ENCODE peak calls at places on chromosome 13, in nine cellular contexts. K is HFF-Myc, Q is PC-9, F is IMR-90, E is mucosa of descending colon, B is lower leg skin, I is pancreas, X is heart right ventricle, Y is ovary. H is an unnamed sample.

GRCh38 chr13:30652746-30653145 is 35.0 kb downstream of the USPL1 start:
- DNase-seq in F (no peak), Q (no peak), K (no peak), B (no peak), E (no peak), X (no peak), Y (no peak), I (no peak), H (no peak)

GRCh38 chr13:60398949-60399589 is 2.0 kb downstream of the TDRD3 start:
- DNase-seq in F (peak; percentile 43), E (no peak), B (no peak), K (no peak), I (no peak), Y (no peak), Q (no peak), X (no peak), H (no peak)

GRCh38 chr13:66492479-66492878 is 737.7 kb downstream of the PCDH9 start:
- DNase-seq in E (no peak), X (no peak), I (no peak), K (no peak), F (no peak), Q (no peak), B (no peak), Y (no peak), H (peak; percentile 1)

GRCh38 chr13:82480415-82480814 is 1401.9 kb downstream of the SLITRK1 start:
- DNase-seq in Q (no peak), B (no peak), F (no peak), E (no peak), I (no peak), X (no peak), Y (no peak), K (no peak), H (no peak)

GRCh38 chr13:87122551-87122950 is 548.6 kb upstream of the SLITRK5 start:
- DNase-seq in X (no peak), Q (no peak), I (no peak), K (no peak), F (peak; percentile 68), B (no peak), Y (no peak), E (no peak), H (no peak)

GRCh38 chr13:99135591-99135990 is 65.1 kb upstream of the UBAC2 start:
- DNase-seq in Y (no peak), F (no peak), I (no peak), B (no peak), K (no peak), Q (peak; percentile 31), X (no peak), E (no peak), H (no peak)

GRCh38 chr13:98804336-98804855 is 51.9 kb upstream of the SLC15A1 start:
- DNase-seq in I (no peak), K (no peak), F (no peak), X (no peak), E (no peak), B (no peak), Q (no peak), Y (no peak), H (no peak)

GRCh38 chr13:93079294-93079693 is 147.3 kb upstream of the GPC6 start:
- DNase-seq in I (no peak), X (no peak), K (no peak), Q (no peak), B (no peak), F (peak; percentile 64), Y (no peak), E (no peak), H (no peak)

GRCh38 chr13:35512271-35512920 is 35.9 kb upstream of the MAB21L1 start:
- DNase-seq in I (no peak), Q (no peak), B (no peak), Y (peak; percentile 43), F (peak; percentile 90), K (peak; percentile 66), E (no peak), X (no peak), H (no peak)

GRCh38 chr13:71412231-71412630 is 454.8 kb downstream of the DACH1 start:
- DNase-seq in E (no peak), Y (no peak), Q (no peak), I (no peak), F (no peak), X (no peak), K (no peak), B (no peak), H (no peak)

GRCh38 chr13:42762251-42762650 is 19.1 kb upstream of the FAM216B start:
- DNase-seq in K (no peak), F (peak; percentile 54), E (no peak), I (no peak), B (no peak), X (no peak), Y (no peak), Q (no peak), H (no peak)

GRCh38 chr13:36069881-36070366 is 61.3 kb downstream of the DCLK1 start:
- DNase-seq in K (no peak), Q (no peak), I (no peak), X (no peak), Y (no peak), E (no peak), F (no peak), B (peak; percentile 41), H (no peak)

GRCh38 chr13:72680353-72680752 is 47.1 kb downstream of the MZT1 start:
- DNase-seq in X (no peak), B (no peak), K (no peak), E (no peak), F (no peak), Q (no peak), I (no peak), Y (no peak), H (no peak)

GRCh38 chr13:45398862-45399261 is 19.3 kb downstream of the SLC25A30 start:
- DNase-seq in I (no peak), K (no peak), E (no peak), F (no peak), B (no peak), Y (no peak), Q (no peak), X (no peak), H (no peak)

GRCh38 chr13:31962661-31963345 is 68.8 kb upstream of the FRY start:
- DNase-seq in E (no peak), B (no peak), X (no peak), Y (no peak), Q (no peak), K (no peak), F (peak; percentile 50), I (no peak), H (no peak)

GRCh38 chr13:101258071-101258470 is 158.2 kb downstream of the NALCN start:
- DNase-seq in I (no peak), B (no peak), K (peak; percentile 65), X (no peak), F (peak; percentile 86), E (no peak), Q (peak; percentile 98), Y (no peak), H (no peak)

GRCh38 chr13:95918860-95919259 is 134.3 kb downstream of the UGGT2 start:
- DNase-seq in X (no peak), K (no peak), I (no peak), F (no peak), Y (no peak), E (no peak), Q (no peak), B (no peak), H (no peak)

GRCh38 chr13:27712421-27712820 is 79.9 kb upstream of the GSX1 start:
- DNase-seq in F (no peak), E (no peak), I (no peak), Y (no peak), X (peak; percentile 17), K (no peak), Q (no peak), B (no peak), H (no peak)

GRCh38 chr13:111161601-111162600 is 46.8 kb downstream of the ARHGEF7 start:
- DNase-seq in Y (no peak), K (no peak), F (no peak), I (no peak), X (no peak), B (no peak), Q (peak; percentile 22), E (no peak), H (no peak)
- H3K4me3 ChIP-seq in Y (no peak overlapping the region), K (no peak overlapping the region), F (no peak overlapping the region), I (no peak overlapping the region), X (no peak overlapping the region), B (no peak overlapping the region), Q (no peak overlapping the region), E (no peak overlapping the region), H (no peak overlapping the region)

GRCh38 chr13:107374038-107374437 is 806.1 kb upstream of the ARGLU1 start:
- DNase-seq in K (no peak), E (no peak), Q (no peak), F (peak; percentile 83), Y (no peak), B (no peak), I (no peak), X (no peak), H (no peak)

GRCh38 chr13:107375701-107376350 is 807.9 kb upstream of the ARGLU1 start:
- DNase-seq in X (no peak), B (no peak), I (no peak), Y (no peak), E (no peak), Q (no peak), F (no peak), K (no peak), H (no peak)

GRCh38 chr13:107370036-107370785 is 802.3 kb upstream of the ARGLU1 start:
- DNase-seq in X (no peak), Y (no peak), B (no peak), Q (no peak), I (no peak), F (peak; percentile 90), E (no peak), K (no peak), H (no peak)

GRCh38 chr13:107376393-107377085 is 808.6 kb upstream of the ARGLU1 start:
- DNase-seq in Q (no peak), X (no peak), K (no peak), E (no peak), B (no peak), F (peak; percentile 18), Y (no peak), I (no peak), H (no peak)

GRCh38 chr13:107373551-107373950 is 805.6 kb upstream of the ARGLU1 start:
- DNase-seq in F (peak; percentile 91), K (no peak), I (no peak), Q (peak; percentile 76), E (no peak), Y (no peak), X (no peak), B (no peak), H (no peak)
- TF ChIP-seq CTCF in F (peak; percentile 84), K (no peak), I (peak; percentile 14), Q (peak; percentile 72), E (no peak), Y (no peak), X (peak; percentile 35), B (no peak), H (peak; percentile 65)

DNA sequence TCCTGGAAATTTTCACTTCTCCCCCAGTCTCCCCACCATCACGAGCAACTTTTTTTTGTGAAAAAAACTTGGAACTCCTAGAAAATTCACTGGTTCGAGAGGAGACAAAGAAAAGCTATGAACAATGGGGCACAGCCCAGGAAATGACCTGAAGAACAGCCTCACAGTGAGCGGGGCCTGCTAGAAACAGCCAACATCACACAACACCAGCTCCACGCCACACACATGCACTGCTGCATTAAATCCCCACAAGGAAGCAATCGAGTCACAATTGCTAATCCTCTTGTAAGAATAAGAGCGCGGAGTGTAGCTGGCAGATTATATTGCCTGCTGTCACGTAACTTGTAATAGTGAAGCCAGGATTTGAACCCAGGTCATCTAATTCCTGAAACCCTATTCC is 48.8 kb downstream of the SLC7A1 start:
- DNase-seq in I (no peak), Y (no peak), K (no peak), X (no peak), B (no peak), Q (no peak), E (no peak), F (no peak), H (no peak)
- H3K4me3 ChIP-seq in I (no peak overlapping the region), Y (no peak overlapping the region), K (no peak overlapping the region), X (no peak overlapping the region), B (no peak overlapping the region), Q (no peak overlapping the region), E (no peak overlapping the region), F (no peak overlapping the region), H (no peak overlapping the region)

GRCh38 chr13:90783273-90783672 is 564.2 kb upstream of the MIR17HG start:
- DNase-seq in F (no peak), Y (no peak), K (no peak), Q (no peak), X (no peak), E (no peak), B (no peak), I (no peak), H (peak; percentile 65)
- TF ChIP-seq CTCF in F (no peak), Y (no peak), K (no peak), Q (no peak), X (no peak), E (no peak), B (no peak), I (no peak), H (no peak)